ENCODE peak calls at places on chromosomes 12 and 14, in five cellular contexts. M is SW480, L is spleen, H is kidney glomerular epithelial cell, D is posterior cingulate gyrus. X is an unnamed sample.

GRCh38 chr12:52752516-52752915 is 24.6 kb downstream of the KRT76 start:
- DNase-seq in H (no peak), M (no peak), L (no peak), D (no peak), X (no peak)

GRCh38 chr12:10385181-10385613 is 4.6 kb downstream of the KLRK1 start:
- DNase-seq in D (no peak), M (peak), H (peak), L (no peak), X (no peak)

GRCh38 chr14:101704140-101704539 is 57.4 kb upstream of the PPP2R5C start:
- DNase-seq in H (no peak), D (no peak), L (no peak), M (no peak), X (no peak)

GRCh38 chr12:71533703-71534102 is 94.1 kb downstream of the LGR5 start:
- DNase-seq in D (no peak), H (no peak), M (no peak), L (no peak), X (no peak)

GRCh38 chr12:26648584-26648983 is 184.4 kb downstream of the ITPR2 start:
- DNase-seq in M (peak), D (no peak), H (peak), L (no peak), X (no peak)

GRCh38 chr12:70520847-70521246 is 116.4 kb downstream of the PTPRB start:
- DNase-seq in H (no peak), L (no peak), M (no peak), D (no peak), X (no peak)

GRCh38 chr12:63319936-63320633 is 169.1 kb upstream of the AVPR1A start:
- DNase-seq in H (peak), D (no peak), M (no peak), L (no peak), X (no peak)

GRCh38 chr14:65230287-65230728 is 128.0 kb upstream of the MAX start:
- DNase-seq in M (peak), L (peak), H (no peak), D (peak), X (no peak)

GRCh38 chr14:36320210-36321003 is at the start of gene MBIP:
- DNase-seq in L (peak), D (peak), H (peak), M (peak), X (peak)

GRCh38 chr14:99774526-99775307 is 18.5 kb upstream of the EML1 start:
- DNase-seq in M (no peak), H (no peak), L (no peak), D (no peak), X (no peak)

GRCh38 chr14:76666746-76667145 is 94.5 kb upstream of the VASH1 start:
- DNase-seq in H (no peak), L (no peak), D (no peak), M (no peak), X (no peak)

GRCh38 chr14:40899435-40899834 is 707.2 kb upstream of the LRFN5 start:
- DNase-seq in D (no peak), L (no peak), M (no peak), H (no peak), X (no peak)

GRCh38 chr14:93984987-93985410 is 8.6 kb upstream of the ASB2 start:
- DNase-seq in H (peak), L (no peak), M (peak), D (peak), X (no peak)

GRCh38 chr14:98173291-98173690 is 1098.7 kb downstream of the BCL11B start:
- DNase-seq in M (no peak), L (peak), D (no peak), H (no peak), X (peak)

GRCh38 chr14:51603495-51603894 is 48.2 kb upstream of the FRMD6 start:
- DNase-seq in H (no peak), D (no peak), M (no peak), L (no peak), X (no peak)